ENCODE peak calls at places on chromosomes 5 and 9, in eight cellular contexts. W is K562, G is upper lobe of left lung, Z is SK-N-SH, R is sigmoid colon, Y is stomach, N is H1, B is transverse colon. J is an unnamed sample.

GRCh38 chr9:128903871-128904371 is 16.9 kb upstream of the PHYHD1 start:
- DNase-seq in W (no peak), G (no peak), Z (no peak), R (no peak), Y (no peak), N (no peak), B (no peak), J (no peak)

GRCh38 chr5:93257616-93258015 is 323.4 kb downstream of the NR2F1-AS1 start:
- DNase-seq in W (no peak), G (no peak), Z (no peak), R (no peak), Y (no peak), N (no peak), B (no peak), J (no peak)

GRCh38 chr5:140608730-140609520 is 24.1 kb downstream of the CD14 start:
- DNase-seq in W (no peak), G (no peak), Z (no peak), R (peak), Y (peak), N (no peak), B (peak), J (no peak)

GRCh38 chr9:75108571-75108970 is 20.3 kb downstream of the OSTF1 start:
- DNase-seq in W (no peak), G (no peak), Z (no peak), R (peak), Y (peak), N (no peak), B (peak), J (no peak)

GRCh38 chr9:70091553-70091952 is 47.9 kb downstream of the MAMDC2 start:
- DNase-seq in W (no peak), G (no peak), Z (no peak), R (no peak), Y (no peak), N (no peak), B (no peak), J (no peak)

GRCh38 chr9:113516840-113517577 is 53.5 kb downstream of the RGS3 start:
- DNase-seq in W (no peak), G (no peak), Z (no peak), R (no peak), Y (peak), N (no peak), B (peak), J (no peak)

GRCh38 chr5:170782438-170782837 is 1.1 kb upstream of the GABRP start:
- DNase-seq in W (no peak), G (no peak), Z (no peak), R (no peak), Y (peak), N (no peak), B (no peak), J (no peak)

GRCh38 chr5:135462304-135462703 is 10.2 kb upstream of the TIFAB start:
- DNase-seq in W (peak), G (no peak), Z (peak), R (peak), Y (peak), N (peak), B (peak), J (no peak)

GRCh38 chr9:89418882-89419641 is 78.9 kb downstream of the SEMA4D start:
- DNase-seq in W (no peak), G (no peak), Z (no peak), R (no peak), Y (no peak), N (no peak), B (peak), J (no peak)

GRCh38 chr9:132059351-132059750 is 20.3 kb downstream of the MED27 start:
- DNase-seq in W (no peak), G (peak), Z (no peak), R (no peak), Y (no peak), N (no peak), B (no peak), J (no peak)

GRCh38 chr9:114968710-114969109 is 38.3 kb upstream of the TNFSF8 start:
- DNase-seq in W (no peak), G (no peak), Z (no peak), R (no peak), Y (no peak), N (no peak), B (no peak), J (no peak)

GRCh38 chr9:21873540-21874221 is 71.2 kb downstream of the MTAP start:
- DNase-seq in W (no peak), G (no peak), Z (no peak), R (no peak), Y (no peak), N (no peak), B (no peak), J (no peak)
- TF ChIP-seq EP300 in W (no peak), G (no peak), Z (no peak), R (no peak), Y (no peak), N (no peak), B (no peak), J (no peak)

GRCh38 chr9:136793063-136793946 is 2.2 kb downstream of the TMEM141 start:
- DNase-seq in W (peak), G (no peak), Z (no peak), R (no peak), Y (no peak), N (no peak), B (peak), J (no peak)

GRCh38 chr9:136789523-136789937 is 1.6 kb upstream of the TMEM141 start:
- DNase-seq in W (peak), G (no peak), Z (no peak), R (no peak), Y (no peak), N (no peak), B (no peak), J (no peak)

GRCh38 chr9:136792321-136793062 is 1.3 kb downstream of the TMEM141 start:
- DNase-seq in W (no peak), G (peak), Z (no peak), R (no peak), Y (no peak), N (no peak), B (no peak), J (no peak)

GRCh38 chr9:136790640-136791465 is at the start of gene TMEM141:
- DNase-seq in W (peak), G (peak), Z (peak), R (peak), Y (peak), N (peak), B (peak), J (peak)

GRCh38 chr9:136791466-136792276 is 527 bp downstream of the TMEM141 start:
- DNase-seq in W (peak), G (peak), Z (peak), R (no peak), Y (peak), N (peak), B (peak), J (no peak)
- TF ChIP-seq POLR2AphosphoS5 in W (no peak), G (no peak), Z (no peak), R (no peak), Y (peak), N (peak), B (no peak), J (no peak)

DNA sequence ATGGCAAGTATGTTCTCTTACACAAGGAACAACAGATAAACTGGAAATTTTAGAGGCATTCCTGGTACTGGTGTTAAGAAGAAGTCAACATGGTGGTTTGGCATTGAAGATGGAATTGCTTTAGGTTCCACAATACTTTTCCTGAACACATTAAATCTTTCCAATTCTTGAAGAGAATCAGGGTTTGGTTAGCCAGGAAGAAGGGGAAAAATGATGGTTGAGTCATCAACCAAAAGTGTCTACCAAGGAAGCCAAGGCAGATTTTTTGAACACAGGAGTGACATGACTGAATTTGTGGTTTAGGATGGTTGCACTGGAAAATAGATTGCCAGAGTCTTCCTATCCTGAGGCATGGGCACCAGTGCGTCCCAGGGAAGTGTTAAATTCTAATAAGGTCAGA is 433.4 kb downstream of the TMEM38B start:
- DNase-seq in W (no peak), G (no peak), Z (no peak), R (no peak), Y (no peak), N (no peak), B (no peak), J (no peak)
- TF ChIP-seq EP300 in W (no peak), G (no peak), Z (no peak), R (no peak), Y (no peak), N (no peak), B (no peak), J (no peak)

GRCh38 chr5:179610109-179610902 is 13.2 kb downstream of the HNRNPH1 start:
- DNase-seq in W (peak), G (no peak), Z (no peak), R (peak), Y (no peak), N (no peak), B (no peak), J (no peak)
- TF ChIP-seq POLR2AphosphoS5 in W (peak), G (no peak), Z (peak), R (no peak), Y (peak), N (peak), B (peak), J (no peak)

DNA sequence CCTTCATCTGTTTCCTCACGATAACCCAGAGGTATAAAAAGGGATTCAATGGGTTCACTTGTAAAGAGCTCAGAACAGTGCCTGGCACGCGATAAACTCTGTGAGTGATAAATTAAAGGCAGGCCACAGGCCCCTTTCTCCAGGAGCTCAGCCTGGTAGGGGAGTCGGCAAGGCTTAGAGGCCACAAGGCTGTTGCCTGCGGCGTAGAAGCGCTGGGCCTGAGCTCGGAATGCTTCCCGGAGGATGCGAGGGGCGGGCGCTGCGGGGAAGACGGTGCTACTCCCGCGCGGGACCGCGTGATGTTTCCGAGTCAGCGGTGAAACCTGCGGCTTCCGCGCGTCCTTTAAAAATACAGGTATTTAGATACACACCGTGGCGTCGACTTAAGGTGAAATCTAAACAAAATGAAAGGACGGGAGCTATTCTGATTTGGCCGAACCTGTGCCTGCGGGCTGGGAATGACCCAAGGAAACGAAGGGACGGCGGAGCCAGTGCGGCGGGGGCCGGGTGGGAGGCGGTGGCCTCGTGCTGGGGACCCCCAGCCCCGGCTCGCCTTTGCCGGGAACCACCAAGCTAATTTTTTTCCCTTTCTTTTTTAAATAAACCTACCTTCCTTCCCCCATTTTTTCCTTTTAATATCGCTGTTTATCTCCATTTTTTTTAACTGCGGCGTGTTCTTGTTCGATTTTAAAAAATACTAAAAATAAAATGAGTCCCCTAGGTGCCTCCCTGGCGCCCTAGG is 6.2 kb downstream of the NKX2-5 start:
- DNase-seq in W (no peak), G (peak), Z (no peak), R (no peak), Y (no peak), N (no peak), B (no peak), J (no peak)
- TF ChIP-seq EP300 in W (no peak), G (no peak), Z (no peak), R (no peak), Y (no peak), N (no peak), B (no peak), J (no peak)

GRCh38 chr5:112957970-112958773 is 18.4 kb upstream of the DCP2 start:
- DNase-seq in W (peak), G (no peak), Z (no peak), R (peak), Y (peak), N (no peak), B (peak), J (no peak)
- TF ChIP-seq POLR2AphosphoS5 in W (no peak), G (no peak), Z (peak), R (no peak), Y (peak), N (no peak), B (no peak), J (no peak)

J was measured in esophagus muscularis mucosa.